ENCODE peak calls at places on chromosomes 11 and 22, in six cellular contexts. V is lower lobe of right lung, H is heart right ventricle, C is HFF-Myc, K is body of pancreas, G is IMR-90. Y is an unnamed sample.

GRCh38 chr22:32175751-32176644 is 16.9 kb upstream of the C22orf42 start:
- DNase-seq in V (no peak), H (no peak), C (no peak), K (no peak), G (no peak), Y (no peak)

GRCh38 chr11:117663389-117663788 is 133.6 kb downstream of the DSCAML1 start:
- DNase-seq in V (no peak), H (no peak), C (no peak), K (no peak), G (no peak), Y (no peak)

GRCh38 chr11:8291421-8292350 is 28.0 kb upstream of the LMO1 start:
- DNase-seq in V (no peak), H (no peak), C (no peak), K (peak; percentile 4), G (no peak), Y (no peak)

GRCh38 chr11:19187880-19188279 is 13.9 kb downstream of the CSRP3 start:
- DNase-seq in V (no peak), H (no peak), C (no peak), K (no peak), G (no peak), Y (no peak)

GRCh38 chr22:40567106-40567505 is 69.4 kb downstream of the MRTFA start:
- DNase-seq in V (no peak), H (no peak), C (no peak), K (no peak), G (peak; percentile 59), Y (peak; percentile 13)

GRCh38 chr11:72772059-72772458 is 19.9 kb upstream of the ARAP1 start:
- DNase-seq in V (no peak), H (no peak), C (no peak), K (no peak), G (no peak), Y (no peak)

GRCh38 chr11:134759855-134760254 is 347.8 kb upstream of the B3GAT1 start:
- DNase-seq in V (no peak), H (no peak), C (no peak), K (no peak), G (no peak), Y (no peak)

GRCh38 chr11:123158609-123159008 is 36.4 kb downstream of the CLMP start:
- DNase-seq in V (no peak), H (no peak), C (no peak), K (no peak), G (no peak), Y (no peak)

GRCh38 chr11:86931965-86932332 is 23.2 kb downstream of the FZD4 start:
- DNase-seq in V (no peak), H (peak; percentile 47), C (no peak), K (no peak), G (peak; percentile 62), Y (peak; percentile 57)

GRCh38 chr11:120499859-120500258 is 11.7 kb upstream of the GRIK4 start:
- DNase-seq in V (no peak), H (no peak), C (no peak), K (no peak), G (no peak), Y (no peak)

GRCh38 chr11:86999388-86999787 is 38.3 kb upstream of the TMEM135 start:
- DNase-seq in V (no peak), H (no peak), C (no peak), K (no peak), G (no peak), Y (no peak)

GRCh38 chr22:47619631-47620030 is 857.2 kb downstream of the TBC1D22A start:
- DNase-seq in V (no peak), H (no peak), C (no peak), K (no peak), G (no peak), Y (no peak)

GRCh38 chr11:6022954-6023353 is 7.6 kb downstream of the OR56A1 start:
- DNase-seq in V (no peak), H (peak; percentile 51), C (no peak), K (no peak), G (peak; percentile 43), Y (peak; percentile 73)

GRCh38 chr22:37659897-37660708 is 1.6 kb downstream of the PDXP start:
- DNase-seq in V (no peak), H (no peak), C (no peak), K (no peak), G (no peak), Y (no peak)
- H3K4me3 ChIP-seq in V (peak overlapping the region; percentile 48), H (no peak overlapping the region), C (peak overlapping the region; percentile 68), K (no peak overlapping the region), G (peak overlapping the region; percentile 55), Y (peak overlapping the region; percentile 64)

GRCh38 chr11:62922189-62922589 is 1.0 kb upstream of the CHRM1 start:
- DNase-seq in V (no peak), H (no peak), C (no peak), K (no peak), G (no peak), Y (no peak)

GRCh38 chr11:62923634-62924411 is 2.7 kb upstream of the CHRM1 start:
- DNase-seq in V (no peak), H (no peak), C (no peak), K (no peak), G (no peak), Y (no peak)

GRCh38 chr11:62921201-62921572 is at the start of gene CHRM1:
- DNase-seq in V (no peak), H (no peak), C (no peak), K (peak; percentile 48), G (no peak), Y (no peak)

GRCh38 chr11:62921573-62922188 is 518 bp upstream of the CHRM1 start:
- DNase-seq in V (no peak), H (no peak), C (no peak), K (peak; percentile 54), G (peak; percentile 17), Y (peak; percentile 13)

DNA sequence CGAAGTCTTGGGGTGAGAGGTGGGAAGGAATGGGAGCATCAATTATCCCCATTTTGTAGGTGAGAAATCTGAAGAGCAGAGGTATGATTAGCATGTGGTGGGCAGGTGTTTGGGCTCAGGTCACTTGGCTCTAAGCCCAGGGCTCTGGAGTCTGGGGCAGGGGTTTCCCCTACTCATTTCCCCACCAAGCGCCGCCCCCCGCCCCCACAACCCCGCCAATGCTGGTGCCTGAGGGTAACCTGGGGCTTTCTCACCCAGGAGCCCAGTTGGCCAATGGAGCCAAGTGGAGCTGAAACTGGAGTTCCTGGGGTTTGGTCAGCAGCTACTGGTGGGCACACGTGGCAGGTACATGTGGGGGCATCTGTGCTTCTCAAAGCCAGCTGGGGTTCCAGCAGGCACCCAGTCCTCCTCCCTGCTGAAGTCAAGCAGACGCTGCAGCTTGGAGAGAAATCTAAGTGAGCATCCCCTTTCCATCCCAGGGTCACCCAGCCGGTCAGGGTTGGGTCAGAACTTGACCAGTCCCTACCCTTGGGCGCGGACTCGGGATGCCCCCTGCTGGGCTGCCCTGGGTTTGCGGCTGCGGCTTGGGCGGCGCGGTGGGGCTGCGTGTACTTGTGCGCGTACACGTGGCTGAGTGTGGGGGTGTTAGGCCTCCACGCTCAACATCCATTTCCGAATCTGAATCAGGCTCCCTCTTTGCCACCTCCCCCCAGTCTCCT is 1.6 kb upstream of the CHRM1 start:
- DNase-seq in V (no peak), H (no peak), C (no peak), K (no peak), G (no peak), Y (peak; percentile 14)
- TF ChIP-seq CTCF in V (peak; percentile 20), H (peak; percentile 24), C (peak; percentile 35), K (no peak), G (peak; percentile 40), Y (peak; percentile 33)

GRCh38 chr11:65855927-65856363 is 2.0 kb downstream of the CFL1 start:
- DNase-seq in V (no peak), H (no peak), C (no peak), K (no peak), G (no peak), Y (no peak)

GRCh38 chr11:65853249-65853979 is 4.6 kb downstream of the CFL1 start:
- DNase-seq in V (no peak), H (no peak), C (no peak), K (no peak), G (no peak), Y (no peak)

GRCh38 chr11:65854871-65855837 is 2.8 kb downstream of the CFL1 start:
- DNase-seq in V (no peak), H (no peak), C (no peak), K (no peak), G (no peak), Y (no peak)

GRCh38 chr11:65852508-65853248 is 5.3 kb downstream of the CFL1 start:
- DNase-seq in V (no peak), H (no peak), C (no peak), K (no peak), G (no peak), Y (no peak)

GRCh38 chr11:65854161-65854592 is 3.8 kb downstream of the CFL1 start:
- DNase-seq in V (no peak), H (no peak), C (no peak), K (no peak), G (no peak), Y (no peak)
- H3K4me3 ChIP-seq in V (no peak overlapping the region), H (no peak overlapping the region), C (no peak overlapping the region), K (no peak overlapping the region), G (no peak overlapping the region), Y (no peak overlapping the region)

GRCh38 chr11:101390539-101390938 is 193.3 kb downstream of the TRPC6 start:
- DNase-seq in V (no peak), H (no peak), C (no peak), K (no peak), G (peak; percentile 19), Y (peak; percentile 16)
- TF ChIP-seq CTCF in V (no peak), H (peak; percentile 29), C (no peak), K (no peak), G (peak; percentile 45), Y (peak; percentile 17)

Y was measured in fibroblast of pulmonary artery.